ENCODE peak calls at places on chromosomes 16 and 17, in ten cellular contexts. One of them, this sample, is unnamed.

GRCh38 chr16:11263737-11264136 is 5.4 kb downstream of the TNP2 start:
- DNase-seq in neural progenitor cell: no peak
- DNase-seq in transverse colon: no peak
- DNase-seq in activated naive CD4-positive, alpha-beta T cell: no peak
- DNase-seq in mucosa of gallbladder: no peak
- DNase-seq in PC-9: no peak
- DNase-seq in stimulated activated CD4-positive, alpha-beta T cell treated with anti-CD3 and anti-CD28 coated beads, Interleukin-15, amount 100 ng/mL, for 1 hour: no peak
- DNase-seq in pons: no peak
- DNase-seq in NCI-H1436: no peak
- DNase-seq in HuH-7: no peak
- DNase-seq in this sample: no peak

GRCh38 chr17:13786000-13786598 is 184.4 kb upstream of the HS3ST3A1 start:
- DNase-seq in neural progenitor cell: no peak
- DNase-seq in PC-9: no peak
- DNase-seq in transverse colon: no peak
- DNase-seq in stimulated activated CD4-positive, alpha-beta T cell treated with anti-CD3 and anti-CD28 coated beads, Interleukin-15, amount 100 ng/mL, for 1 hour: no peak
- DNase-seq in activated naive CD4-positive, alpha-beta T cell: no peak
- DNase-seq in mucosa of gallbladder: no peak
- DNase-seq in pons: no peak
- DNase-seq in NCI-H1436: no peak
- DNase-seq in HuH-7: no peak
- DNase-seq in this sample: peak

GRCh38 chr16:55955845-55956244 is 80.7 kb upstream of the CES5A start:
- DNase-seq in transverse colon: no peak
- DNase-seq in PC-9: no peak
- DNase-seq in HuH-7: no peak
- DNase-seq in mucosa of gallbladder: no peak
- DNase-seq in activated naive CD4-positive, alpha-beta T cell: no peak
- DNase-seq in neural progenitor cell: no peak
- DNase-seq in stimulated activated CD4-positive, alpha-beta T cell treated with anti-CD3 and anti-CD28 coated beads, Interleukin-15, amount 100 ng/mL, for 1 hour: no peak
- DNase-seq in pons: peak
- DNase-seq in NCI-H1436: peak
- DNase-seq in this sample: peak

GRCh38 chr16:50666658-50667496 is 14.2 kb downstream of the SNX20 start:
- DNase-seq in activated naive CD4-positive, alpha-beta T cell: no peak
- DNase-seq in pons: no peak
- DNase-seq in stimulated activated CD4-positive, alpha-beta T cell treated with anti-CD3 and anti-CD28 coated beads, Interleukin-15, amount 100 ng/mL, for 1 hour: no peak
- DNase-seq in HuH-7: no peak
- DNase-seq in transverse colon: no peak
- DNase-seq in neural progenitor cell: no peak
- DNase-seq in mucosa of gallbladder: no peak
- DNase-seq in NCI-H1436: no peak
- DNase-seq in PC-9: no peak
- DNase-seq in this sample: no peak

GRCh38 chr16:65121870-65122723 is at the start of gene CDH11:
- DNase-seq in mucosa of gallbladder: peak
- DNase-seq in transverse colon: peak
- DNase-seq in neural progenitor cell: peak
- DNase-seq in PC-9: no peak
- DNase-seq in pons: no peak
- DNase-seq in HuH-7: no peak
- DNase-seq in stimulated activated CD4-positive, alpha-beta T cell treated with anti-CD3 and anti-CD28 coated beads, Interleukin-15, amount 100 ng/mL, for 1 hour: no peak
- DNase-seq in NCI-H1436: no peak
- DNase-seq in activated naive CD4-positive, alpha-beta T cell: no peak
- DNase-seq in this sample: peak

GRCh38 chr16:27325736-27326135 is 12.0 kb downstream of the IL4R start:
- DNase-seq in HuH-7: no peak
- DNase-seq in activated naive CD4-positive, alpha-beta T cell: no peak
- DNase-seq in NCI-H1436: no peak
- DNase-seq in neural progenitor cell: no peak
- DNase-seq in mucosa of gallbladder: no peak
- DNase-seq in transverse colon: no peak
- DNase-seq in stimulated activated CD4-positive, alpha-beta T cell treated with anti-CD3 and anti-CD28 coated beads, Interleukin-15, amount 100 ng/mL, for 1 hour: no peak
- DNase-seq in PC-9: no peak
- DNase-seq in pons: no peak
- DNase-seq in this sample: no peak

GRCh38 chr17:10447035-10447931 is 22.1 kb downstream of the MYH4 start:
- DNase-seq in pons: no peak
- DNase-seq in PC-9: no peak
- DNase-seq in mucosa of gallbladder: no peak
- DNase-seq in activated naive CD4-positive, alpha-beta T cell: no peak
- DNase-seq in HuH-7: peak
- DNase-seq in NCI-H1436: no peak
- DNase-seq in neural progenitor cell: no peak
- DNase-seq in transverse colon: peak
- DNase-seq in stimulated activated CD4-positive, alpha-beta T cell treated with anti-CD3 and anti-CD28 coated beads, Interleukin-15, amount 100 ng/mL, for 1 hour: no peak
- DNase-seq in this sample: no peak

GRCh38 chr16:4412159-4412558 is 4.2 kb downstream of the CORO7 start:
- DNase-seq in mucosa of gallbladder: no peak
- DNase-seq in stimulated activated CD4-positive, alpha-beta T cell treated with anti-CD3 and anti-CD28 coated beads, Interleukin-15, amount 100 ng/mL, for 1 hour: no peak
- DNase-seq in pons: no peak
- DNase-seq in PC-9: no peak
- DNase-seq in HuH-7: no peak
- DNase-seq in neural progenitor cell: no peak
- DNase-seq in NCI-H1436: no peak
- DNase-seq in activated naive CD4-positive, alpha-beta T cell: no peak
- DNase-seq in transverse colon: no peak
- DNase-seq in this sample: no peak

GRCh38 chr17:17305282-17305801 is 2.2 kb downstream of the NT5M start:
- DNase-seq in NCI-H1436: no peak
- DNase-seq in HuH-7: no peak
- DNase-seq in pons: peak
- DNase-seq in activated naive CD4-positive, alpha-beta T cell: no peak
- DNase-seq in mucosa of gallbladder: no peak
- DNase-seq in transverse colon: peak
- DNase-seq in PC-9: no peak
- DNase-seq in neural progenitor cell: no peak
- DNase-seq in stimulated activated CD4-positive, alpha-beta T cell treated with anti-CD3 and anti-CD28 coated beads, Interleukin-15, amount 100 ng/mL, for 1 hour: no peak
- DNase-seq in this sample: peak

GRCh38 chr17:75738218-75738802 is 17.1 kb downstream of the ITGB4 start:
- DNase-seq in pons: no peak
- DNase-seq in stimulated activated CD4-positive, alpha-beta T cell treated with anti-CD3 and anti-CD28 coated beads, Interleukin-15, amount 100 ng/mL, for 1 hour: no peak
- DNase-seq in mucosa of gallbladder: no peak
- DNase-seq in HuH-7: no peak
- DNase-seq in neural progenitor cell: no peak
- DNase-seq in activated naive CD4-positive, alpha-beta T cell: no peak
- DNase-seq in PC-9: no peak
- DNase-seq in transverse colon: no peak
- DNase-seq in NCI-H1436: no peak
- DNase-seq in this sample: no peak

GRCh38 chr17:46167826-46168569 is 25.2 kb downstream of the KANSL1 start:
- DNase-seq in HuH-7: peak
- DNase-seq in mucosa of gallbladder: no peak
- DNase-seq in PC-9: no peak
- DNase-seq in pons: no peak
- DNase-seq in transverse colon: no peak
- DNase-seq in stimulated activated CD4-positive, alpha-beta T cell treated with anti-CD3 and anti-CD28 coated beads, Interleukin-15, amount 100 ng/mL, for 1 hour: no peak
- DNase-seq in NCI-H1436: no peak
- DNase-seq in activated naive CD4-positive, alpha-beta T cell: no peak
- DNase-seq in neural progenitor cell: no peak
- DNase-seq in this sample: no peak

GRCh38 chr17:35315283-35315682 is 58.1 kb downstream of the SLFN11 start:
- DNase-seq in stimulated activated CD4-positive, alpha-beta T cell treated with anti-CD3 and anti-CD28 coated beads, Interleukin-15, amount 100 ng/mL, for 1 hour: no peak
- DNase-seq in NCI-H1436: no peak
- DNase-seq in pons: peak
- DNase-seq in mucosa of gallbladder: no peak
- DNase-seq in neural progenitor cell: no peak
- DNase-seq in activated naive CD4-positive, alpha-beta T cell: no peak
- DNase-seq in HuH-7: no peak
- DNase-seq in transverse colon: no peak
- DNase-seq in PC-9: peak
- DNase-seq in this sample: peak

GRCh38 chr16:30092373-30093010 is 768 bp upstream of the TBX6 start:
- DNase-seq in stimulated activated CD4-positive, alpha-beta T cell treated with anti-CD3 and anti-CD28 coated beads, Interleukin-15, amount 100 ng/mL, for 1 hour: peak
- DNase-seq in mucosa of gallbladder: peak
- DNase-seq in NCI-H1436: peak
- DNase-seq in neural progenitor cell: peak
- DNase-seq in PC-9: peak
- DNase-seq in transverse colon: peak
- DNase-seq in activated naive CD4-positive, alpha-beta T cell: no peak
- DNase-seq in HuH-7: peak
- DNase-seq in pons: peak
- DNase-seq in this sample: peak

This sample was measured in RPMI7951.